ENCODE peak calls at places on chromosomes 12 and 14, in five cellular contexts. N is activated naive CD8-positive, alpha-beta T cell treated with anti-CD3 and anti-CD28 coated beads, Interleukin-2, amount 50 U/mL, for 24 hours; O is LHCN-M2; W is NCI-H1417; C is AG09319. E is an unnamed sample.

GRCh38 chr14:94050231-94050880 is 24.2 kb downstream of the OTUB2 start:
- DNase-seq in N (no peak), O (no peak), W (peak), C (no peak), E (no peak)

GRCh38 chr12:16346931-16347330 is 514 bp upstream of the MGST1 start:
- DNase-seq in W (no peak), O (no peak), C (no peak), N (no peak), E (no peak)

GRCh38 chr12:104458645-104459555 is 2.2 kb downstream of the CHST11 start:
- DNase-seq in C (no peak), W (peak), N (no peak), O (no peak), E (no peak)

GRCh38 chr14:104787736-104788532 is 7.6 kb downstream of the AKT1 start:
- DNase-seq in N (no peak), W (peak), C (no peak), O (no peak), E (no peak)

GRCh38 chr12:113860059-113860820 is 105.9 kb downstream of the RBM19 start:
- DNase-seq in N (no peak), W (peak), O (no peak), C (no peak), E (no peak)

GRCh38 chr12:88953029-88953586 is 372.8 kb upstream of the KITLG start:
- DNase-seq in N (no peak), C (no peak), O (no peak), W (no peak), E (no peak)

GRCh38 chr12:95215925-95216324 is 1.3 kb downstream of the FGD6 start:
- DNase-seq in C (no peak), N (no peak), O (peak), W (peak), E (peak)

GRCh38 chr12:12011880-12012260 is 58.9 kb upstream of the BCL2L14 start:
- DNase-seq in W (no peak), O (no peak), N (no peak), C (no peak), E (no peak)

GRCh38 chr14:21940887-21941855 is 267.6 kb upstream of the OR4E1 start:
- DNase-seq in N (peak), W (peak), C (no peak), O (peak), E (no peak)

E was measured in NCI-H774.